ENCODE peak calls at places on chromosomes 13 and 19, in four cellular contexts. R is WTC11; L is NAMALWA; K is stimulated activated CD4-positive, alpha-beta T cell treated with anti-CD3 and anti-CD28 coated beads, Interleukin-12 subunit alpha, Interleukin-12 subunit beta, amount 100 ng/mL, for 4 hours. O is an unnamed sample.

GRCh38 chr19:33813391-33814101 is 16.9 kb downstream of the KCTD15 start:
- DNase-seq in R (no peak), L (no peak), K (no peak), O (no peak)

GRCh38 chr13:71242191-71242590 is 624.8 kb downstream of the DACH1 start:
- DNase-seq in R (no peak), L (no peak), K (no peak), O (no peak)

GRCh38 chr13:96229356-96229755 is 139.4 kb downstream of the HS6ST3 start:
- DNase-seq in R (no peak), L (peak), K (no peak), O (peak)

GRCh38 chr19:4980087-4980486 is 11.2 kb downstream of the KDM4B start:
- DNase-seq in R (no peak), L (no peak), K (no peak), O (no peak)

GRCh38 chr13:104648291-104648690 is 1582.1 kb upstream of the SLC10A2 start:
- DNase-seq in R (no peak), L (no peak), K (no peak), O (no peak)

GRCh38 chr13:111537843-111538499 is 217.5 kb downstream of the TEX29 start:
- DNase-seq in R (no peak), L (no peak), K (no peak), O (no peak)

GRCh38 chr19:43634877-43635560 is 4.6 kb downstream of the CADM4 start:
- DNase-seq in R (no peak), L (no peak), K (no peak), O (peak)

GRCh38 chr13:39600766-39601165 is 2.2 kb downstream of the LHFPL6 start:
- DNase-seq in R (peak), L (no peak), K (no peak), O (peak)

GRCh38 chr19:5113101-5113557 is 144.2 kb downstream of the KDM4B start:
- DNase-seq in R (no peak), L (no peak), K (no peak), O (no peak)

O was measured in OCI-LY7.